ENCODE peak calls at places on chromosomes 13 and 19, in six cellular contexts. One of them, this sample, is unnamed.

GRCh38 chr13:41274881-41275280 is 11.5 kb upstream of the MTRF1 start:
- DNase-seq in Peyer's patch: no peak
- DNase-seq in SK-N-SH: no peak
- DNase-seq in suprapubic skin: no peak
- DNase-seq in uterus: no peak
- DNase-seq in psoas muscle: no peak
- DNase-seq in this sample: no peak

GRCh38 chr13:98349731-98350305 is 172.7 kb upstream of the RNF113B start:
- DNase-seq in SK-N-SH: peak
- DNase-seq in Peyer's patch: no peak
- DNase-seq in suprapubic skin: no peak
- DNase-seq in uterus: no peak
- DNase-seq in psoas muscle: no peak
- DNase-seq in this sample: no peak

GRCh38 chr13:111945086-111945485 is 121.9 kb upstream of the SOX1 start:
- DNase-seq in Peyer's patch: no peak
- DNase-seq in suprapubic skin: peak
- DNase-seq in SK-N-SH: no peak
- DNase-seq in uterus: no peak
- DNase-seq in psoas muscle: no peak
- DNase-seq in this sample: no peak

GRCh38 chr19:42965204-42965603 is 28.2 kb upstream of the PSG7 start:
- DNase-seq in SK-N-SH: peak
- DNase-seq in Peyer's patch: no peak
- DNase-seq in suprapubic skin: no peak
- DNase-seq in psoas muscle: no peak
- DNase-seq in uterus: no peak
- DNase-seq in this sample: no peak

GRCh38 chr13:43057653-43058317 is 34.4 kb downstream of the DNAJC15 start:
- DNase-seq in uterus: no peak
- DNase-seq in suprapubic skin: no peak
- DNase-seq in SK-N-SH: no peak
- DNase-seq in Peyer's patch: peak
- DNase-seq in psoas muscle: no peak
- DNase-seq in this sample: no peak

GRCh38 chr13:36848228-36848982 is 29.4 kb downstream of the RFXAP start:
- DNase-seq in psoas muscle: no peak
- DNase-seq in suprapubic skin: no peak
- DNase-seq in uterus: no peak
- DNase-seq in Peyer's patch: no peak
- DNase-seq in SK-N-SH: peak
- DNase-seq in this sample: no peak

GRCh38 chr13:94412870-94413269 is 66.6 kb downstream of the DCT start:
- DNase-seq in psoas muscle: no peak
- DNase-seq in Peyer's patch: no peak
- DNase-seq in uterus: no peak
- DNase-seq in suprapubic skin: no peak
- DNase-seq in SK-N-SH: no peak
- DNase-seq in this sample: no peak

GRCh38 chr13:103272770-103273169 is 206.6 kb upstream of the SLC10A2 start:
- DNase-seq in uterus: no peak
- DNase-seq in SK-N-SH: no peak
- DNase-seq in Peyer's patch: no peak
- DNase-seq in psoas muscle: no peak
- DNase-seq in suprapubic skin: no peak
- DNase-seq in this sample: no peak

GRCh38 chr19:51821511-51821910 is 26.6 kb downstream of the FPR3 start:
- DNase-seq in psoas muscle: no peak
- DNase-seq in suprapubic skin: no peak
- DNase-seq in Peyer's patch: no peak
- DNase-seq in SK-N-SH: no peak
- DNase-seq in uterus: no peak
- DNase-seq in this sample: no peak

GRCh38 chr13:53631511-53631910 is 602.9 kb downstream of the OLFM4 start:
- DNase-seq in SK-N-SH: no peak
- DNase-seq in psoas muscle: no peak
- DNase-seq in uterus: no peak
- DNase-seq in Peyer's patch: no peak
- DNase-seq in suprapubic skin: no peak
- DNase-seq in this sample: no peak

GRCh38 chr13:59261928-59262488 is 901.7 kb downstream of the DIAPH3 start:
- DNase-seq in suprapubic skin: no peak
- DNase-seq in Peyer's patch: no peak
- DNase-seq in uterus: no peak
- DNase-seq in SK-N-SH: no peak
- DNase-seq in psoas muscle: no peak
- DNase-seq in this sample: no peak

GRCh38 chr19:45294291-45295029 is 28.2 kb downstream of the CKM start:
- DNase-seq in SK-N-SH: no peak
- DNase-seq in uterus: no peak
- DNase-seq in Peyer's patch: no peak
- DNase-seq in suprapubic skin: no peak
- DNase-seq in psoas muscle: peak
- DNase-seq in this sample: no peak

GRCh38 chr19:13013649-13014048 is 18.4 kb downstream of the NFIX start:
- DNase-seq in suprapubic skin: no peak
- DNase-seq in psoas muscle: no peak
- DNase-seq in uterus: peak
- DNase-seq in Peyer's patch: no peak
- DNase-seq in SK-N-SH: no peak
- DNase-seq in this sample: no peak

GRCh38 chr19:47758433-47758784 is 13.1 kb downstream of the NOP53 start:
- DNase-seq in suprapubic skin: no peak
- DNase-seq in SK-N-SH: no peak
- DNase-seq in psoas muscle: no peak
- DNase-seq in uterus: no peak
- DNase-seq in Peyer's patch: no peak
- DNase-seq in this sample: no peak

GRCh38 chr13:42985312-42986175 is 6.5 kb downstream of the EPSTI1 start:
- DNase-seq in psoas muscle: no peak
- DNase-seq in SK-N-SH: peak
- DNase-seq in Peyer's patch: peak
- DNase-seq in suprapubic skin: no peak
- DNase-seq in uterus: peak
- DNase-seq in this sample: no peak

GRCh38 chr13:37047032-37047431 is 12.5 kb downstream of the SUPT20H start:
- DNase-seq in uterus: no peak
- DNase-seq in SK-N-SH: no peak
- DNase-seq in psoas muscle: no peak
- DNase-seq in Peyer's patch: no peak
- DNase-seq in suprapubic skin: no peak
- DNase-seq in this sample: no peak

GRCh38 chr19:48393559-48394330 is at the start of gene GRIN2D:
- DNase-seq in Peyer's patch: no peak
- DNase-seq in suprapubic skin: no peak
- DNase-seq in uterus: no peak
- DNase-seq in SK-N-SH: peak
- DNase-seq in psoas muscle: no peak
- DNase-seq in this sample: no peak

GRCh38 chr19:5953680-5954213 is 24.2 kb downstream of the RANBP3 start:
- DNase-seq in SK-N-SH: no peak
- DNase-seq in psoas muscle: no peak
- DNase-seq in suprapubic skin: no peak
- DNase-seq in uterus: no peak
- DNase-seq in Peyer's patch: no peak
- DNase-seq in this sample: no peak

GRCh38 chr19:14440049-14440448 is 6.9 kb downstream of the PKN1 start:
- DNase-seq in Peyer's patch: peak
- DNase-seq in suprapubic skin: peak
- DNase-seq in uterus: no peak
- DNase-seq in SK-N-SH: no peak
- DNase-seq in psoas muscle: peak
- DNase-seq in this sample: no peak

GRCh38 chr19:35248310-35249145 is at the start of gene LSR:
- DNase-seq in Peyer's patch: peak
- DNase-seq in suprapubic skin: peak
- DNase-seq in SK-N-SH: no peak
- DNase-seq in psoas muscle: peak
- DNase-seq in uterus: no peak
- DNase-seq in this sample: no peak

GRCh38 chr19:33242129-33242528 is 16.5 kb upstream of the SLC7A10 start:
- DNase-seq in Peyer's patch: no peak
- DNase-seq in uterus: no peak
- DNase-seq in psoas muscle: no peak
- DNase-seq in suprapubic skin: no peak
- DNase-seq in SK-N-SH: no peak
- DNase-seq in this sample: no peak

GRCh38 chr19:35657904-35658700 is 8.2 kb upstream of the UPK1A start:
- DNase-seq in psoas muscle: no peak
- DNase-seq in suprapubic skin: no peak
- DNase-seq in Peyer's patch: no peak
- DNase-seq in uterus: no peak
- DNase-seq in SK-N-SH: no peak
- DNase-seq in this sample: no peak

GRCh38 chr13:26133851-26134250 is 82.0 kb upstream of the SHISA2 start:
- DNase-seq in SK-N-SH: no peak
- DNase-seq in psoas muscle: no peak
- DNase-seq in suprapubic skin: no peak
- DNase-seq in Peyer's patch: no peak
- DNase-seq in uterus: no peak
- DNase-seq in this sample: no peak

GRCh38 chr13:31090921-31091624 is 70.6 kb downstream of the HSPH1 start:
- DNase-seq in Peyer's patch: no peak
- DNase-seq in psoas muscle: no peak
- DNase-seq in suprapubic skin: peak
- DNase-seq in SK-N-SH: no peak
- DNase-seq in uterus: no peak
- DNase-seq in this sample: no peak

GRCh38 chr13:27450921-27451461 is 627 bp upstream of the MTIF3 start:
- DNase-seq in suprapubic skin: peak
- DNase-seq in uterus: peak
- DNase-seq in Peyer's patch: peak
- DNase-seq in psoas muscle: peak
- DNase-seq in SK-N-SH: peak
- DNase-seq in this sample: no peak

DNA sequence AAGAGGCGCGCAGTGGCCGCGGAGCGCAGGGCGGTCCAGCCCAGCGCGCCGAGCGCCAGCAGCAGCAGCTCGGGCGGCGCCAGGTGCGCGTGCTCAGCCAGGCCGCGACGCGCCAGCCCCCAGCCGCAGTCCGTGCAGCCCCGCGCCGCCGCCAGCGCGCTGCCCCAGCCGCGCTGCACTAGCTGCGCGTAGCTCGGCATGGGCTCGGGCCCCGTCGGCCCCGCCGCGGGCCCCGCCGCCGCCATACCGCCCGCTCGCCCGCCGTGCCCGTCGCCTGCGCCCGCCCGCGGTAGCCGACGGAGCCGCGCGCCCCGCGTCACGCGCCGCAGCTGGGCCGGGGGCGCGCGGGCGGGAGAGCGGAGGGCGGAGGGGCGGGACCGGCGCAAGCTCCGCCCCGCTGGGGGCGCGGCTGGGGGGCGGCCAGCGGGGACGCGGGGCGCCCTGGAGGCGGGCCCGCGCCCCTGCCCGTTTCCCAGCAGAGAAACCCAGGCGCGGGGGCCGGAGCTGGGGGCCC is at the start of gene CERS1:
- DNase-seq in suprapubic skin: no peak
- DNase-seq in psoas muscle: no peak
- DNase-seq in uterus: no peak
- DNase-seq in Peyer's patch: no peak
- DNase-seq in SK-N-SH: peak
- DNase-seq in this sample: no peak
- H3K4me3 ChIP-seq in suprapubic skin: peak
- H3K4me3 ChIP-seq in psoas muscle: peak
- H3K4me3 ChIP-seq in uterus: no peak
- H3K4me3 ChIP-seq in Peyer's patch: peak
- H3K4me3 ChIP-seq in SK-N-SH: peak
- H3K4me3 ChIP-seq in this sample: peak

GRCh38 chr13:96003304-96003703 is 49.9 kb downstream of the UGGT2 start:
- DNase-seq in uterus: no peak
- DNase-seq in psoas muscle: no peak
- DNase-seq in SK-N-SH: no peak
- DNase-seq in Peyer's patch: no peak
- DNase-seq in suprapubic skin: no peak
- DNase-seq in this sample: no peak
- TF ChIP-seq CTCF in uterus: no peak
- TF ChIP-seq CTCF in psoas muscle: no peak
- TF ChIP-seq CTCF in SK-N-SH: peak
- TF ChIP-seq CTCF in Peyer's patch: no peak
- TF ChIP-seq CTCF in suprapubic skin: no peak
- TF ChIP-seq CTCF in this sample: no peak

DNA sequence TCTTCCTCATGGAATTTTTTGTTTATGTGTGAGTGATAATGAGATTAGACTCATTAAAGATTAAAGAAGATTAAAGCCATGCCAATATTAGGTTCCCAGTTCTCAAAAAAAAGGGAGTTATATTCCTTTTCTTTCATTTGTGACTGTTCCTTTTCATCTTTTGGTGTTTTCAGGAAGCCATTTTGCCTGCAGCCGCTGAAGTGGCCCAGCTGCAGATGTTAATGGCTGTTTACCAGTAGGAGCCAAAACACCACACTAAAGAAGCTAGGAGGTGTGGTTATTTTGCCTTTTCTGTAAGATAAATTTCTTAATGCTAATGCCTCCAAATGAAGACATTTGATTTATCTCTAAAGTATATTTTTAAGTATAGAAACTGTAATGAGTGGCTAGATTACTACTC is 36.3 kb downstream of the ITGBL1 start:
- DNase-seq in psoas muscle: no peak
- DNase-seq in Peyer's patch: no peak
- DNase-seq in suprapubic skin: no peak
- DNase-seq in uterus: no peak
- DNase-seq in SK-N-SH: no peak
- DNase-seq in this sample: no peak
- H3K27ac ChIP-seq in psoas muscle: no peak
- H3K27ac ChIP-seq in Peyer's patch: no peak
- H3K27ac ChIP-seq in suprapubic skin: no peak
- H3K27ac ChIP-seq in uterus: no peak
- H3K27ac ChIP-seq in SK-N-SH: no peak
- H3K27ac ChIP-seq in this sample: no peak

GRCh38 chr19:1445185-1445931 is 4.6 kb upstream of the APC2 start:
- DNase-seq in suprapubic skin: no peak
- DNase-seq in psoas muscle: peak
- DNase-seq in SK-N-SH: peak
- DNase-seq in uterus: peak
- DNase-seq in Peyer's patch: peak
- DNase-seq in this sample: no peak
- H3K4me3 ChIP-seq in suprapubic skin: peak
- H3K4me3 ChIP-seq in psoas muscle: peak
- H3K4me3 ChIP-seq in SK-N-SH: peak
- H3K4me3 ChIP-seq in uterus: no peak
- H3K4me3 ChIP-seq in Peyer's patch: peak
- H3K4me3 ChIP-seq in this sample: peak

DNA sequence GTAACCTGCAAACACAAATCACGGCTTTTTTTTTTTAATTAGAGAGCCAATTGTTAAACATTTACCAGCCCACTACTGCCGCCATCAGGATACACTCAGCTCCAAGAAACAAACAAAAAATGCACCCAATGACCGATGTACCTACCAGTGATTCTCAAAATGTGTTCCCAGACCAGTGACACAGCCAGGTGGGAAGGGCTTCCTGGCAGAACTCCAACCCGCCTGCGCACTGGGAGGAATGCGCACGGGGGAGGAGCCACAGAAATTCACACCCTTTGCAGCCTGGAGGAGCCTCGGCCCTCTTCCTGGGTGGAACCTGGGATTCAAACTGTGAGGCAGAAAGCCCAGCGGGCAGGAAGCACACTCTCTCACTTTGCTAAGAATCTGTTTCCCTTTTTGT is 255.9 kb downstream of the TBC1D4 start:
- DNase-seq in suprapubic skin: no peak
- DNase-seq in uterus: no peak
- DNase-seq in Peyer's patch: no peak
- DNase-seq in SK-N-SH: no peak
- DNase-seq in psoas muscle: no peak
- DNase-seq in this sample: no peak
- TF ChIP-seq CTCF in suprapubic skin: no peak
- TF ChIP-seq CTCF in uterus: no peak
- TF ChIP-seq CTCF in Peyer's patch: no peak
- TF ChIP-seq CTCF in SK-N-SH: peak
- TF ChIP-seq CTCF in psoas muscle: no peak
- TF ChIP-seq CTCF in this sample: no peak

GRCh38 chr19:16124953-16125352 is 13.3 kb downstream of the RAB8A start:
- DNase-seq in uterus: no peak
- DNase-seq in SK-N-SH: no peak
- DNase-seq in Peyer's patch: no peak
- DNase-seq in psoas muscle: no peak
- DNase-seq in suprapubic skin: no peak
- DNase-seq in this sample: no peak
- H3K27ac ChIP-seq in uterus: no peak
- H3K27ac ChIP-seq in SK-N-SH: no peak
- H3K27ac ChIP-seq in Peyer's patch: no peak
- H3K27ac ChIP-seq in psoas muscle: no peak
- H3K27ac ChIP-seq in suprapubic skin: no peak
- H3K27ac ChIP-seq in this sample: no peak

This sample was measured in thoracic aorta.